ENCODE peak calls at places on chromosomes 2 and 18, in six cellular contexts. One of them, this sample, is unnamed.

GRCh38 chr2:127771756-127772155 is 39.2 kb downstream of the WDR33 start:
- DNase-seq in adipocyte: no peak
- DNase-seq in colonic mucosa: no peak
- DNase-seq in fibroblast of lung: peak
- DNase-seq in left ventricle myocardium superior: no peak
- DNase-seq in activated T-helper 1 cell treated with anti-CD3 and anti-CD28 coated beads, Interleukin-2, amount 50 U/mL, for 16 hours: no peak
- DNase-seq in this sample: no peak

GRCh38 chr18:61141691-61142090 is 191.5 kb upstream of the CDH20 start:
- DNase-seq in left ventricle myocardium superior: no peak
- DNase-seq in fibroblast of lung: no peak
- DNase-seq in adipocyte: no peak
- DNase-seq in colonic mucosa: no peak
- DNase-seq in activated T-helper 1 cell treated with anti-CD3 and anti-CD28 coated beads, Interleukin-2, amount 50 U/mL, for 16 hours: no peak
- DNase-seq in this sample: no peak

GRCh38 chr2:100893753-100894530 is 74.0 kb downstream of the NPAS2 start:
- DNase-seq in fibroblast of lung: peak
- DNase-seq in colonic mucosa: no peak
- DNase-seq in activated T-helper 1 cell treated with anti-CD3 and anti-CD28 coated beads, Interleukin-2, amount 50 U/mL, for 16 hours: no peak
- DNase-seq in left ventricle myocardium superior: no peak
- DNase-seq in adipocyte: no peak
- DNase-seq in this sample: no peak

GRCh38 chr18:42131044-42131939 is 176.3 kb downstream of the PIK3C3 start:
- DNase-seq in adipocyte: no peak
- DNase-seq in fibroblast of lung: no peak
- DNase-seq in colonic mucosa: peak
- DNase-seq in activated T-helper 1 cell treated with anti-CD3 and anti-CD28 coated beads, Interleukin-2, amount 50 U/mL, for 16 hours: no peak
- DNase-seq in left ventricle myocardium superior: no peak
- DNase-seq in this sample: no peak

GRCh38 chr2:101828267-101829017 is 130.9 kb downstream of the MAP4K4 start:
- DNase-seq in adipocyte: no peak
- DNase-seq in fibroblast of lung: peak
- DNase-seq in left ventricle myocardium superior: no peak
- DNase-seq in activated T-helper 1 cell treated with anti-CD3 and anti-CD28 coated beads, Interleukin-2, amount 50 U/mL, for 16 hours: no peak
- DNase-seq in colonic mucosa: no peak
- DNase-seq in this sample: no peak

GRCh38 chr18:34222025-34222395 is 2.7 kb downstream of the NOL4 start:
- DNase-seq in colonic mucosa: no peak
- DNase-seq in adipocyte: no peak
- DNase-seq in left ventricle myocardium superior: no peak
- DNase-seq in fibroblast of lung: no peak
- DNase-seq in activated T-helper 1 cell treated with anti-CD3 and anti-CD28 coated beads, Interleukin-2, amount 50 U/mL, for 16 hours: no peak
- DNase-seq in this sample: no peak

GRCh38 chr18:50356036-50356945 is 18.6 kb upstream of the SKA1 start:
- DNase-seq in activated T-helper 1 cell treated with anti-CD3 and anti-CD28 coated beads, Interleukin-2, amount 50 U/mL, for 16 hours: no peak
- DNase-seq in left ventricle myocardium superior: no peak
- DNase-seq in fibroblast of lung: no peak
- DNase-seq in adipocyte: no peak
- DNase-seq in colonic mucosa: no peak
- DNase-seq in this sample: no peak

GRCh38 chr2:86038291-86039081 is 67.2 kb downstream of the POLR1A start:
- DNase-seq in left ventricle myocardium superior: no peak
- DNase-seq in adipocyte: no peak
- DNase-seq in colonic mucosa: peak
- DNase-seq in activated T-helper 1 cell treated with anti-CD3 and anti-CD28 coated beads, Interleukin-2, amount 50 U/mL, for 16 hours: peak
- DNase-seq in fibroblast of lung: peak
- DNase-seq in this sample: no peak

GRCh38 chr18:63376493-63377053 is 9.6 kb upstream of the KDSR start:
- DNase-seq in adipocyte: no peak
- DNase-seq in left ventricle myocardium superior: no peak
- DNase-seq in fibroblast of lung: peak
- DNase-seq in activated T-helper 1 cell treated with anti-CD3 and anti-CD28 coated beads, Interleukin-2, amount 50 U/mL, for 16 hours: no peak
- DNase-seq in colonic mucosa: no peak
- DNase-seq in this sample: no peak

GRCh38 chr2:29518010-29518409 is 402.8 kb downstream of the CLIP4 start:
- DNase-seq in adipocyte: peak
- DNase-seq in left ventricle myocardium superior: no peak
- DNase-seq in colonic mucosa: no peak
- DNase-seq in fibroblast of lung: peak
- DNase-seq in activated T-helper 1 cell treated with anti-CD3 and anti-CD28 coated beads, Interleukin-2, amount 50 U/mL, for 16 hours: no peak
- DNase-seq in this sample: no peak

GRCh38 chr2:102436284-102436683 is 13.3 kb downstream of the IL18RAP start:
- DNase-seq in fibroblast of lung: peak
- DNase-seq in activated T-helper 1 cell treated with anti-CD3 and anti-CD28 coated beads, Interleukin-2, amount 50 U/mL, for 16 hours: no peak
- DNase-seq in adipocyte: no peak
- DNase-seq in colonic mucosa: no peak
- DNase-seq in left ventricle myocardium superior: no peak
- DNase-seq in this sample: no peak

This sample was measured in prostate gland.